ENCODE peak calls at places on chromosomes 6 and 20, in ten cellular contexts. L is CD8-positive, alpha-beta T cell; B is choroid plexus epithelial cell; O is astrocyte; Y is NB4; G is right lobe of liver; P is left ventricle myocardium inferior; U is fibroblast of pulmonary artery; S is AG09309; W is fibroblast of the aortic adventitia. X is an unnamed sample.

GRCh38 chr6:131383421-131384411 is 189.3 kb upstream of the ARG1 start:
- DNase-seq in W (peak; percentile 34), S (no peak), O (peak; percentile 38), U (no peak), Y (no peak), P (no peak), L (no peak), B (no peak), G (no peak), X (no peak)

GRCh38 chr20:3068986-3069900 is 2.2 kb upstream of the OXT start:
- DNase-seq in P (no peak), L (no peak), B (no peak), U (no peak), W (no peak), G (peak; percentile 92), S (no peak), O (no peak), Y (peak; percentile 59), X (no peak)

GRCh38 chr6:35299674-35300073 is 2.1 kb downstream of the DEF6 start:
- DNase-seq in G (no peak), L (peak; percentile 27), P (peak; percentile 39), B (no peak), S (no peak), O (no peak), U (no peak), W (no peak), Y (peak; percentile 94), X (no peak)

GRCh38 chr20:32969356-32970114 is 34.7 kb downstream of the SUN5 start:
- DNase-seq in P (no peak), O (no peak), W (no peak), U (no peak), G (no peak), S (no peak), B (no peak), L (no peak), Y (no peak), X (no peak)

GRCh38 chr6:166553563-166554271 is 32.8 kb downstream of the RAMACL start:
- DNase-seq in G (no peak), S (peak; percentile 74), W (peak; percentile 89), L (no peak), P (peak; percentile 50), B (peak; percentile 84), Y (no peak), U (peak; percentile 84), O (peak; percentile 82), X (peak; percentile 79)

GRCh38 chr6:29414588-29414987 is at the start of gene OR12D1:
- DNase-seq in B (no peak), S (no peak), O (no peak), U (no peak), G (no peak), P (no peak), L (no peak), Y (no peak), W (no peak), X (no peak)

GRCh38 chr6:105804436-105804835 is 281.7 kb upstream of the PRDM1 start:
- DNase-seq in S (no peak), B (peak; percentile 39), U (no peak), O (peak; percentile 85), P (no peak), G (no peak), L (no peak), W (peak; percentile 81), Y (no peak), X (peak; percentile 58)

GRCh38 chr6:167906899-167907298 is 80.2 kb downstream of the AFDN start:
- DNase-seq in O (no peak), G (peak; percentile 86), U (peak; percentile 39), S (no peak), B (peak; percentile 40), W (peak; percentile 4), P (peak; percentile 46), Y (no peak), L (no peak), X (no peak)

GRCh38 chr6:124947821-124948451 is 14.3 kb upstream of the RNF217 start:
- DNase-seq in S (no peak), Y (no peak), P (no peak), G (no peak), W (peak; percentile 35), B (no peak), O (peak; percentile 48), L (no peak), U (no peak), X (no peak)

GRCh38 chr6:35916056-35916455 is 4.8 kb downstream of the SRPK1 start:
- DNase-seq in O (no peak), W (no peak), S (no peak), U (no peak), G (no peak), Y (no peak), L (no peak), B (no peak), P (no peak), X (no peak)

GRCh38 chr6:108133594-108134179 is 32.1 kb upstream of the NR2E1 start:
- DNase-seq in S (no peak), B (peak; percentile 86), U (peak; percentile 76), O (peak; percentile 78), Y (peak; percentile 73), P (peak; percentile 49), G (peak; percentile 60), W (peak; percentile 66), L (no peak), X (peak; percentile 72)

GRCh38 chr6:136036601-136037000 is 185.1 kb downstream of the PDE7B start:
- DNase-seq in O (no peak), L (no peak), B (peak; percentile 51), G (no peak), Y (no peak), W (peak; percentile 71), P (no peak), U (peak; percentile 57), S (no peak), X (no peak)

GRCh38 chr6:136039185-136039584 is 187.7 kb downstream of the PDE7B start:
- DNase-seq in U (peak; percentile 46), G (no peak), Y (no peak), O (no peak), P (no peak), W (peak; percentile 73), B (peak; percentile 59), S (no peak), L (no peak), X (no peak)

GRCh38 chr6:136037885-136038460 is 186.5 kb downstream of the PDE7B start:
- DNase-seq in P (peak; percentile 55), G (no peak), O (peak; percentile 56), B (peak; percentile 64), L (no peak), W (peak; percentile 89), U (peak; percentile 65), S (peak; percentile 44), Y (no peak), X (peak; percentile 70)

GRCh38 chr6:136037246-136037884 is 185.9 kb downstream of the PDE7B start:
- DNase-seq in S (no peak), W (peak; percentile 65), G (no peak), O (no peak), B (peak; percentile 61), P (peak; percentile 18), U (peak; percentile 60), L (no peak), Y (no peak), X (no peak)

DNA sequence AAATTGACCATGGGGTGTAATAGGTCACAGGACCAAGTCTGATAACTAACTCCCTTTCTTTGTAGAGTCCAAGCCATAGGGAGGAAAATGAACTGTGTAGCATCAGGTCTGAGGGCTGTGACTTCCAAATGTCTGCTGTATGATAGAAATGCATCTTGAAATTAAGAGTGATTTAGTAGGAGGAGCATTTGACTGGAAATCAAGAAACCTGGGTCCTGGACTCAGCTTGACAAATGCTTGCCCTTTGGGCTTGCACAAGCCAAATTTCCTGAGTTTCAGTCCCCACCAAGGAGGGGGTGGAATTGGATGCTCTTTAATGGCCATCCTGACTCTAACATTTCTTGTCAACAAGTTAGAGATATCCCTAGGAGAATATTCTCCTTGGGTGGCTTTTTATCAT is 187.0 kb downstream of the PDE7B start:
- DNase-seq in P (no peak), W (peak; percentile 54), B (peak; percentile 37), Y (no peak), G (no peak), L (no peak), O (no peak), U (peak; percentile 31), S (no peak), X (no peak)
- H3K4me3 ChIP-seq in P (peak overlapping the region; percentile 72), W (peak overlapping the region; percentile 85), B (peak overlapping the region; percentile 64), Y (no peak overlapping the region), G (peak overlapping the region; percentile 21), L (no peak overlapping the region), O (peak overlapping the region; percentile 31), U (peak overlapping the region; percentile 59), S (peak overlapping the region; percentile 61), X (peak overlapping the region; percentile 44)

GRCh38 chr6:110999634-111000270 is 17.9 kb downstream of the RPF2 start:
- DNase-seq in U (peak; percentile 68), S (no peak), L (no peak), G (no peak), P (no peak), W (peak; percentile 63), Y (peak; percentile 47), O (peak; percentile 12), B (peak; percentile 72), X (peak; percentile 55)
- TF ChIP-seq CTCF in U (peak; percentile 51), S (peak; percentile 36), L (peak; percentile 36), G (peak; percentile 41), P (peak; percentile 60), W (peak; percentile 32), Y (no peak), O (peak; percentile 34), B (peak; percentile 48), X (peak; percentile 46)

GRCh38 chr6:156697224-156697623 is 80.0 kb upstream of the ARID1B start:
- DNase-seq in U (no peak), Y (no peak), B (no peak), P (no peak), L (no peak), G (no peak), S (no peak), O (no peak), W (no peak), X (no peak)
- H3K4me3 ChIP-seq in U (no peak overlapping the region), Y (no peak overlapping the region), B (no peak overlapping the region), P (no peak overlapping the region), L (no peak overlapping the region), G (no peak overlapping the region), S (no peak overlapping the region), O (no peak overlapping the region), W (no peak overlapping the region), X (no peak overlapping the region)

GRCh38 chr6:33250731-33251130 is 20.9 kb downstream of the VPS52 start:
- DNase-seq in W (no peak), U (no peak), B (no peak), P (no peak), L (no peak), G (no peak), Y (no peak), O (no peak), S (no peak), X (no peak)

GRCh38 chr6:33249732-33250625 is 21.7 kb downstream of the VPS52 start:
- DNase-seq in B (peak; percentile 76), L (no peak), U (peak; percentile 65), W (peak; percentile 80), S (no peak), G (peak; percentile 49), Y (peak; percentile 58), O (peak; percentile 76), P (no peak), X (peak; percentile 62)

GRCh38 chr6:33247977-33248642 is 23.6 kb downstream of the VPS52 start:
- DNase-seq in P (peak; percentile 89), L (peak; percentile 91), B (peak; percentile 91), O (peak; percentile 52), U (peak; percentile 89), S (no peak), W (peak; percentile 88), Y (peak; percentile 91), G (peak; percentile 89), X (peak; percentile 86)

GRCh38 chr6:33248643-33248931 is 23.1 kb downstream of the VPS52 start:
- DNase-seq in P (peak; percentile 18), G (no peak), S (no peak), O (peak; percentile 25), W (no peak), Y (peak; percentile 72), B (peak; percentile 69), U (peak; percentile 58), L (no peak), X (peak; percentile 51)

GRCh38 chr6:33248932-33249731 is 22.5 kb downstream of the VPS52 start:
- DNase-seq in P (peak; percentile 97), B (peak; percentile 99), G (peak; percentile 98), Y (peak; percentile 100), S (peak; percentile 95), L (peak; percentile 92), O (peak; percentile 98), W (peak; percentile 99), U (peak; percentile 100), X (peak; percentile 99)
- TF ChIP-seq CTCF in P (peak; percentile 35), B (peak; percentile 5), G (peak; percentile 30), Y (no peak), S (no peak), L (no peak), O (no peak), W (no peak), U (no peak), X (no peak)

X was measured in fibroblast of villous mesenchyme.